ENCODE peak calls at places on chromosomes 4 and X, in five cellular contexts. G is WTC11, I is HepG2, S is A549, P is IMR-90. E is an unnamed sample.

GRCh38 chrX:12949927-12950656 is 24.8 kb upstream of the TMSB4X start:
- DNase-seq in G (no peak), I (no peak), S (no peak), P (peak; percentile 92), E (no peak)

GRCh38 chr4:157079441-157079840 is 3.5 kb downstream of the GLRB start:
- DNase-seq in G (no peak), I (no peak), S (no peak), P (no peak), E (peak; percentile 15)

GRCh38 chr4:40613456-40613855 is 16.2 kb downstream of the RBM47 start:
- DNase-seq in G (no peak), I (no peak), S (no peak), P (peak; percentile 79), E (no peak)

GRCh38 chr4:8310306-8310705 is 40.8 kb downstream of the HTRA3 start:
- DNase-seq in G (peak; percentile 5), I (no peak), S (no peak), P (no peak), E (no peak)

GRCh38 chr4:94036964-94037363 is 170.7 kb upstream of the SMARCAD1 start:
- DNase-seq in G (no peak), I (no peak), S (no peak), P (no peak), E (no peak)

GRCh38 chr4:79898055-79898454 is 175.0 kb downstream of the ANTXR2 start:
- DNase-seq in G (no peak), I (no peak), S (no peak), P (no peak), E (no peak)

GRCh38 chr4:98963538-98964433 is 31.7 kb upstream of the METAP1 start:
- DNase-seq in G (no peak), I (no peak), S (no peak), P (no peak), E (no peak)

GRCh38 chr4:5220028-5220427 is 168.7 kb downstream of the STK32B start:
- DNase-seq in G (no peak), I (no peak), S (no peak), P (peak; percentile 29), E (no peak)

GRCh38 chr4:762211-763190 is 56.9 kb downstream of the PCGF3 start:
- DNase-seq in G (no peak), I (peak; percentile 58), S (peak; percentile 20), P (no peak), E (peak; percentile 62)

GRCh38 chrX:136209016-136209738 is 42.0 kb downstream of the MAP7D3 start:
- DNase-seq in G (peak; percentile 31), I (no peak), S (peak; percentile 43), P (peak; percentile 56), E (peak; percentile 62)

GRCh38 chr4:6733358-6734164 is 17.6 kb downstream of the BLOC1S4 start:
- DNase-seq in G (no peak), I (peak; percentile 92), S (no peak), P (no peak), E (peak; percentile 9)

GRCh38 chrX:124641737-124642491 is 295.6 kb downstream of the SH2D1A start:
- DNase-seq in G (no peak), I (no peak), S (no peak), P (no peak), E (no peak)

GRCh38 chr4:74953647-74954046 is 20.7 kb downstream of the PARM1 start:
- DNase-seq in G (no peak), I (no peak), S (no peak), P (no peak), E (no peak)

GRCh38 chrX:49155243-49155899 is 7.2 kb upstream of the MAGIX start:
- DNase-seq in G (peak; percentile 56), I (no peak), S (peak; percentile 88), P (peak; percentile 58), E (no peak)

GRCh38 chr4:38400946-38401345 is 263.1 kb upstream of the KLF3 start:
- DNase-seq in G (no peak), I (no peak), S (no peak), P (no peak), E (no peak)

GRCh38 chr4:120857312-120857711 is 65.2 kb downstream of the PRDM5 start:
- DNase-seq in G (no peak), I (no peak), S (no peak), P (peak; percentile 52), E (no peak)

GRCh38 chr4:112127048-112127637 is 18.1 kb upstream of the FAM241A start:
- DNase-seq in G (no peak), I (no peak), S (no peak), P (peak; percentile 12), E (no peak)

GRCh38 chr4:10889819-10890218 is 205.3 kb upstream of the CLNK start:
- DNase-seq in G (no peak), I (no peak), S (no peak), P (no peak), E (no peak)

GRCh38 chr4:154399259-154399974 is 92.2 kb downstream of the DCHS2 start:
- DNase-seq in G (no peak), I (peak; percentile 10), S (peak; percentile 51), P (peak; percentile 8), E (no peak)

GRCh38 chr4:73603307-73603710 is 16.9 kb downstream of the RASSF6 start:
- DNase-seq in G (no peak), I (peak; percentile 88), S (peak; percentile 86), P (peak; percentile 86), E (no peak)

GRCh38 chr4:89070041-89070440 is 13.1 kb upstream of the FAM13A start:
- DNase-seq in G (no peak), I (no peak), S (no peak), P (no peak), E (no peak)

GRCh38 chr4:187004628-187005027 is 281.0 kb upstream of the FAT1 start:
- DNase-seq in G (no peak), I (no peak), S (no peak), P (no peak), E (no peak)

GRCh38 chr4:187000281-187000680 is 276.6 kb upstream of the FAT1 start:
- DNase-seq in G (no peak), I (no peak), S (no peak), P (no peak), E (no peak)

GRCh38 chr4:187010052-187010451 is 286.4 kb upstream of the FAT1 start:
- DNase-seq in G (no peak), I (no peak), S (no peak), P (peak; percentile 47), E (no peak)

GRCh38 chr4:187006189-187006618 is 282.5 kb upstream of the FAT1 start:
- DNase-seq in G (no peak), I (no peak), S (no peak), P (peak; percentile 73), E (no peak)
- TF ChIP-seq USF2 in G (no peak), I (no peak), S (no peak), P (no peak), E (no peak)

GRCh38 chrX:132842839-132843238 is 115.6 kb downstream of the HS6ST2 start:
- DNase-seq in G (no peak), I (no peak), S (peak; percentile 2), P (no peak), E (no peak)
- TF ChIP-seq USF2 in G (no peak), I (no peak), S (no peak), P (no peak), E (no peak)

DNA sequence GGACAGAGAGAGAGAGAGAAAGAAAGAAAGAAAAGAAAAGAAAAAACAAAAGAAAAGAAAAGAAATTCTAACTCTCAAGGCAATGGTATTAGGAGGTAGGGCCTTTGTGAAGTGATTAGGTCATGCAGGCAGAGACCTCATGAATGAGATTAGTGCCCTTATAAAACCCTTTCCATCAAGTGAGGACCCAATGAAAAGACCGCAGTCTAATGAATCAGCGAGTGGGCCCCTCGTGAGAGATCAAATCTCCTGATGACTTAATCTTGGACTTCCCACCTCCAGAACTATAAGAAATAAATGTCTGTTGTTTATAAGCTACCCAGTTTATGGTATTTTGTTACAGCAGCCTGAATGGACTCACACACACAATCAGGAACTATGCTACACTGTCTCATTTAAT is 16.9 kb downstream of the AASDH start:
- DNase-seq in G (no peak), I (no peak), S (no peak), P (no peak), E (no peak)
- TF ChIP-seq USF2 in G (no peak), I (no peak), S (no peak), P (no peak), E (no peak)

GRCh38 chrX:140292961-140293360 is 211.9 kb downstream of the SOX3 start:
- DNase-seq in G (no peak), I (no peak), S (no peak), P (no peak), E (no peak)

GRCh38 chrX:140292188-140292587 is 212.7 kb downstream of the SOX3 start:
- DNase-seq in G (no peak), I (no peak), S (no peak), P (no peak), E (no peak)
- TF ChIP-seq USF2 in G (no peak), I (no peak), S (no peak), P (no peak), E (no peak)

GRCh38 chr4:3436798-3437581 is 4.8 kb upstream of the HGFAC start:
- DNase-seq in G (no peak), I (no peak), S (peak; percentile 76), P (peak; percentile 35), E (no peak)
- TF ChIP-seq USF2 in G (no peak), I (no peak), S (no peak), P (no peak), E (no peak)

GRCh38 chrX:30781711-30782444 is 107.2 kb downstream of the TAB3 start:
- DNase-seq in G (no peak), I (no peak), S (no peak), P (no peak), E (no peak)
- TF ChIP-seq USF2 in G (no peak), I (no peak), S (no peak), P (no peak), E (no peak)

DNA sequence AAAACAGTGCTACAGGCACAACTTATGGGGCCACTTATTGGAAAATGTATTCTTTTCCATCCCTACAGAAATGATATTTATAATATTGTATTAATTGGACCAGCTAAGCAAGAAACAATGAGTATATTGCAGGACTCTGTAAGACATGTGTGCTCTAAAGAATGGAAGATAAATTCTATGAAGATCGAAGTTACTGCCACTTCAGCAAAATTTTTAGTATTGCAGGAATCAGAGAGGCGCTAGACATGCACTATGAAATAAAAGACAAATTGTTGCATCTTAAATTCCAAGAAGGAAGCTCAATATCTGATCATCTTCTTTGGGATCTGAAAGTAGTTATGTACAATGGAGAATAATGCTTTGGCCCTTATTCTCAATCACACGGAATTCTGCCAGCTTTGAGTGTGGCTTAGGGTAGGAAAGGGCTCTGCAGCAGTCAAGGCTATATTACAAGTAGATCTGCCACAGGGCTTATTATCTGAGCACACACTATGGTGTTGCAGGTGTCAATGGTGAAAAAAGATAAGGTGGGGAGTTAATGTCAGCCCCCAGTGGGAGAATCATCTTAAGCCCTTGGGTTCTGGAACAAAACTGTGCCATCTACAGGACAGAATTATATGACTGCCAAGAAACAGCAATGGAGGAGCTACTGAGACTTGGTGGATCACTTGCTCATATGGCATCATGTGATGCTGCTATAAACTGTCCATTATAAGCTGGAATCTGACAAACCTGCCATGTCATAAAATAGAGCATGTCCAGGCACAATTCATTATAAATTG is 334.0 kb upstream of the NDST3 start:
- DNase-seq in G (no peak), I (peak; percentile 5), S (peak; percentile 2), P (peak; percentile 0), E (no peak)
- TF ChIP-seq USF2 in G (no peak), I (no peak), S (no peak), P (no peak), E (no peak)

GRCh38 chr4:47349323-47349722 is 114.2 kb downstream of the COMMD8 start:
- DNase-seq in G (no peak), I (no peak), S (no peak), P (peak; percentile 89), E (no peak)
- TF ChIP-seq USF2 in G (no peak), I (no peak), S (no peak), P (no peak), E (no peak)